ENCODE peak calls at places on chromosome 16, in nine cellular contexts. F is A549, X is transverse colon, Q is ovary, B is K562, W is GM12878, C is uterus, R is body of pancreas, G is stomach. Z is an unnamed sample.

GRCh38 chr16:27225536-27226360 is 22.4 kb downstream of the KDM8 start:
- DNase-seq in F (no peak), X (peak), Q (no peak), B (no peak), W (no peak), C (no peak), R (peak), G (peak), Z (no peak)

GRCh38 chr16:89733322-89733721 is 12.0 kb downstream of the ZNF276 start:
- DNase-seq in F (no peak), X (no peak), Q (no peak), B (no peak), W (no peak), C (no peak), R (no peak), G (no peak), Z (no peak)

GRCh38 chr16:23838485-23839142 is 2.8 kb downstream of the PRKCB start:
- DNase-seq in F (no peak), X (no peak), Q (no peak), B (no peak), W (no peak), C (no peak), R (no peak), G (no peak), Z (no peak)

GRCh38 chr16:28623172-28623711 is 13.4 kb upstream of the SULT1A1 start:
- DNase-seq in F (peak), X (peak), Q (peak), B (no peak), W (no peak), C (no peak), R (peak), G (peak), Z (no peak)

GRCh38 chr16:963913-964695 is 6.7 kb downstream of the LMF1 start:
- DNase-seq in F (no peak), X (peak), Q (no peak), B (no peak), W (no peak), C (no peak), R (no peak), G (no peak), Z (no peak)

GRCh38 chr16:14545346-14545884 is 84.6 kb downstream of the PARN start:
- DNase-seq in F (peak), X (no peak), Q (no peak), B (no peak), W (no peak), C (no peak), R (no peak), G (peak), Z (no peak)

GRCh38 chr16:84692451-84692850 is 7.3 kb upstream of the USP10 start:
- DNase-seq in F (no peak), X (no peak), Q (no peak), B (no peak), W (no peak), C (no peak), R (no peak), G (no peak), Z (no peak)

GRCh38 chr16:48158296-48158695 is 2.5 kb upstream of the ABCC12 start:
- DNase-seq in F (peak), X (no peak), Q (no peak), B (no peak), W (peak), C (no peak), R (no peak), G (no peak), Z (no peak)

GRCh38 chr16:5196204-5196603 is 98.6 kb upstream of the EEF2KMT start:
- DNase-seq in F (no peak), X (no peak), Q (no peak), B (no peak), W (no peak), C (no peak), R (no peak), G (no peak), Z (no peak)

GRCh38 chr16:86251682-86252081 is 258.6 kb upstream of the FOXF1 start:
- DNase-seq in F (no peak), X (no peak), Q (no peak), B (no peak), W (no peak), C (no peak), R (no peak), G (no peak), Z (no peak)

GRCh38 chr16:81669473-81670350 is 109.4 kb upstream of the PLCG2 start:
- DNase-seq in F (no peak), X (no peak), Q (no peak), B (no peak), W (no peak), C (no peak), R (no peak), G (no peak), Z (no peak)

GRCh38 chr16:3035972-3036725 is 595 bp downstream of the BICDL2 start:
- DNase-seq in F (no peak), X (peak), Q (no peak), B (no peak), W (no peak), C (no peak), R (peak), G (peak), Z (no peak)

GRCh38 chr16:29860218-29860617 is 2.8 kb downstream of the CDIPT start:
- DNase-seq in F (no peak), X (no peak), Q (no peak), B (no peak), W (no peak), C (no peak), R (no peak), G (peak), Z (no peak)

GRCh38 chr16:29862383-29862883 is 593 bp downstream of the CDIPT start:
- DNase-seq in F (peak), X (peak), Q (no peak), B (no peak), W (no peak), C (no peak), R (no peak), G (peak), Z (no peak)

GRCh38 chr16:29863669-29863984 is 601 bp upstream of the CDIPT start:
- DNase-seq in F (no peak), X (no peak), Q (no peak), B (no peak), W (no peak), C (no peak), R (no peak), G (no peak), Z (no peak)

GRCh38 chr16:29864205-29864604 is 1.2 kb upstream of the CDIPT start:
- DNase-seq in F (no peak), X (no peak), Q (no peak), B (no peak), W (no peak), C (no peak), R (no peak), G (no peak), Z (no peak)

DNA sequence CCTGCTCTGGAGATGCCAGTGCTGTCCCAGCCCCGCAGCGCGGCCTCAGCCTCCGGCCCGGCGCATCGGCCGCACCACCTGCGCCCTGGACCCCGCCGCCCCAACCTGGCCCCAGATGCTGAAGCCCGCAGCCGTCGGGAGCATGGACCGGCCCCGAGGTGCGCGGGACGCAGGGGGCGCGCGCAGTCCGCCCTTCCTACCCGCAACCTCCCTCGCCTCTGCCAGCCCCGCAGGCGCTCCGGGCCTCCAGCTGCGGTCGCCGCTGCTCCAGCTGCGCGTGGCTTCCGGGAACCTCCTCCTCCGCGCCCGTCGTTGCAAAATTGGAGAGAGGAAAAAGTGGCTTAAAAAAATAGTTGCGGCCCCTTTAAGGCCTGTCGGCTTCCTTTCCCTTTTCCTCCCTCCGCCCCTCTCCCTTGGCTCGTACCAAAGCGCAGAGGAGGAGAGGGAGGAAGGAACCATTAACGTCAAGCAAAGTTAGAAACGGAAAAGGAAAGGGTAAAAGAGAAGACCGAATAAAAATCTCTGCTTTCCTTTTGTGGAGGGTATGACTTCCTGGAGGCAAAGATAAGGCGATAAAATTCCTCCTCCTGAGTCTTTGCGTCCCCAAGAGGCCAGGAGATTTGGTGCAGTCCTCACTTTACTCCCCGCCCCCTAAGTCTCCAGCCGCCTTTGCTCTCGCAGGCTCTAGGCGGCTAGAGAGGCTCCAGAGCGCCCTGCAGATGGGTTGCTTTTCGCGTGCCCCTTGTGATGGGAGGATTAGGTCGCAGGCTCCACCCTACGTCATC is at the start of gene CDIPT:
- DNase-seq in F (peak), X (peak), Q (peak), B (peak), W (peak), C (peak), R (peak), G (peak), Z (peak)
- TF ChIP-seq POLR2A in F (peak), X (peak), Q (no peak), B (peak), W (peak), C (peak), R (peak), G (no peak), Z (no peak)

DNA sequence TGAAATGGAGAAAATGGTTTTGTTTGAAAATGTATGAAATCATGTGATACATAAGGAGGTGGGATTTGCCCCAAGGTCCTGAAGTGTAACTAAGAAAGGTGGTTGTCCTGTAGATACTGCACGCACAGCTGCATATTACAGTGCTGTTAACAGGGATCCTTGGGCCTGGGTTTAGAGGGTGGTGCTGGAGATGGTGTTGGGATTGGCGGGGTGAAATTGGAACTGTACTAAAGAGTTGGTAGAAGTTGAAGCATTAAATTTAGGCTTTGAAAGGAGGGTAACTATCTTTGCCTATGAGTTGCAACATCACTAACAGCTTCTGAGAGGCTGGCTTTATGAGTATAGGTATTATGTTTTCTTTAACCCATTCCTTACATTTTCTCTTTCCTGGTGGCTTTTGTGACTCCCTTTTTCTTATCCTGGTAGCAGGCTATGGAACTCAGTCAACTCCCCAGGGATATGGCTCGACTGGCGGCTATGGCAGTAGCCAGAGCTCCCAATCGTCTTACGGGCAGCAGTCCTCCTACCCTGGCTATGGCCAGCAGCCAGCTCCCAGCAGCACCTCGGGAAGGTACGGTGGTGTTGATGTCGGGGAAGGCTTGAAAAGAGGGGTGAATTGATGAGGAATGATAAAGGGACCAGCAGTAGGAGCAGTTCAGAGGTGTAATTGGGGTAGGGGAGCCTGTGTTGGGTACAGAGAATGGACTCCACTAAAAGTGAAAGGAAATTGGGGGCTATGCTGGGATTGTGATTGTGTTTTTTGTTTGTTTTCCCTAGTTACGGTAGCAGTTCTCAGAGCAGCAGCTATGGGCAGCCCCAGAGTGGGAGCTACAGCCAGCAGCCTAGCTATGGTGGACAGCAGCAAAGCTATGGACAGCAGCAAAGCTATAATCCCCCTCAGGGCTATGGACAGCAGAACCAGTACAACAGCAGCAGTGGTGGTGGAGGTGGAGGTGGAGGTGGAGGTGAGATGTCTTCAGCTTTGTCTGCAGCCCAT is 3.8 kb downstream of the FUS start:
- DNase-seq in F (no peak), X (no peak), Q (no peak), B (no peak), W (no peak), C (no peak), R (no peak), G (no peak), Z (no peak)
- H3K4me3 ChIP-seq in F (no peak), X (no peak), Q (no peak), B (peak), W (peak), C (no peak), R (no peak), G (no peak), Z (no peak)

GRCh38 chr16:70696368-70696767 is 10.5 kb upstream of the MTSS2 start:
- DNase-seq in F (no peak), X (no peak), Q (no peak), B (no peak), W (no peak), C (no peak), R (no peak), G (no peak), Z (no peak)

GRCh38 chr16:70696952-70697600 is 11.2 kb upstream of the MTSS2 start:
- DNase-seq in F (no peak), X (peak), Q (no peak), B (no peak), W (no peak), C (no peak), R (no peak), G (peak), Z (no peak)

GRCh38 chr16:70694088-70694487 is 8.2 kb upstream of the MTSS2 start:
- DNase-seq in F (peak), X (peak), Q (peak), B (no peak), W (no peak), C (no peak), R (no peak), G (no peak), Z (no peak)

GRCh38 chr16:70694517-70695218 is 8.8 kb upstream of the MTSS2 start:
- DNase-seq in F (no peak), X (no peak), Q (no peak), B (no peak), W (no peak), C (no peak), R (no peak), G (no peak), Z (no peak)

DNA sequence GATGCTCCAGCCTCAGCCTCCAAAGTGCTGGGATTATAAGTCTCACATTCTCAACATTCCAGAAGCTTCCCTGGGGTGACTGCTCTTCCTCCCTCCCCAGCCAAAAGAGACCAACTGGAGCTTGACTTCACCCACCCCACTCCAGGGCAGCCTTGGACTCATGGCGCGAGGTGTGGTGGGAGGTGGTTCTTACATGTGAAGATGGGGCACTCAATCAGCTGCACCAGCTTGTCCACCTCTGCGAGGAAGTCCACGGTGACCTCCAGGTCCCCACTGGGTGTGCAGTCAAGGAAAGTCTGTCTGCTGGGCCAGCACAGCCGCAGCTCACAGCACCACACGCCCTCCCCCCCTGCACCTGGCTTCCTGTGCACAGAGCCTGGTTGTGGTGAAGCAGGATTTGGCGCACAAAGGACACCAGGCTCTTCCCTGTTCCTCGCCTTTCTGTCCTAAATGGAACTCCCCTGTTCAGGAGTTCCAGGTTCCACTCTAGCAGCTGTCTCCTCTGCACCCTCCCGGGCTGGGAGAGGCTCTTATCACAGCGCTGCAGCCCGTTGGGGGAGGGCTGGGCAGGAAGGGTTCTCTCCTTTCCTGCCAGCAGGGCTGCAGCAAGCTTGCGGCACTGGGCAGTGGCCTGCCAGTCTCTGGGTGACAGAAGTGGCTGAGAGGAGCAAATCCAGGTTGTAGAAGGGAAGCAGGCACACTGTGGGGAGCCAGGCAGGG is 9.7 kb upstream of the MTSS2 start:
- DNase-seq in F (peak), X (peak), Q (no peak), B (peak), W (no peak), C (no peak), R (no peak), G (peak), Z (no peak)
- H3K27ac ChIP-seq in F (peak), X (peak), Q (no peak), B (peak), W (no peak), C (peak), R (no peak), G (peak), Z (peak)

GRCh38 chr16:68077866-68078725 is 7.1 kb upstream of the NFATC3 start:
- DNase-seq in F (no peak), X (no peak), Q (no peak), B (no peak), W (no peak), C (no peak), R (no peak), G (no peak), Z (no peak)

GRCh38 chr16:68074850-68075249 is 10.3 kb upstream of the NFATC3 start:
- DNase-seq in F (no peak), X (peak), Q (no peak), B (no peak), W (peak), C (no peak), R (no peak), G (peak), Z (peak)

GRCh38 chr16:68075980-68076379 is 9.2 kb upstream of the NFATC3 start:
- DNase-seq in F (no peak), X (no peak), Q (no peak), B (no peak), W (no peak), C (no peak), R (no peak), G (no peak), Z (no peak)

GRCh38 chr16:68078726-68079615 is 6.2 kb upstream of the NFATC3 start:
- DNase-seq in F (no peak), X (no peak), Q (no peak), B (no peak), W (no peak), C (no peak), R (no peak), G (no peak), Z (no peak)

DNA sequence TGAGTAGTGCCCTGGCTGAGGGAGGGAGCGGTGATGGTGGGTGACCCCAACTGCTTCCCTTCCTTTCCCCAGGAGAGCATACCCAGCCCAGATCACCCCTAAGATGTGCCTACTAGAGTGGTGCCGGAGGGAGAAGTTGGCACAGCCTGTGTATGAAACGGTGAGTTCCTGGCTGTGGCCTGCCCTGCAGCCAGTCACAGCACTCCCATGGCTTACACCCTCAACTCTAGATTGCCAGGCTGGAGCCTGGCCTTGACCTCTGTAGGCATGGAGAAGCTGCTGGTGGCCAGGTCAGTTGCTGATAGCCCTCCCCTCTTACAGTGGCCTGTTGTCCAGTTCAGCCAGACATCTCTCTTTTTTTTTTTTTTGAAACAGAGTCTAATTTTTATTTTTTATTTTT is 8.6 kb upstream of the NFATC3 start:
- DNase-seq in F (no peak), X (no peak), Q (no peak), B (no peak), W (no peak), C (no peak), R (no peak), G (no peak), Z (no peak)
- TF ChIP-seq POLR2A in F (no peak), X (no peak), Q (no peak), B (no peak), W (no peak), C (no peak), R (no peak), G (no peak), Z (no peak)

DNA sequence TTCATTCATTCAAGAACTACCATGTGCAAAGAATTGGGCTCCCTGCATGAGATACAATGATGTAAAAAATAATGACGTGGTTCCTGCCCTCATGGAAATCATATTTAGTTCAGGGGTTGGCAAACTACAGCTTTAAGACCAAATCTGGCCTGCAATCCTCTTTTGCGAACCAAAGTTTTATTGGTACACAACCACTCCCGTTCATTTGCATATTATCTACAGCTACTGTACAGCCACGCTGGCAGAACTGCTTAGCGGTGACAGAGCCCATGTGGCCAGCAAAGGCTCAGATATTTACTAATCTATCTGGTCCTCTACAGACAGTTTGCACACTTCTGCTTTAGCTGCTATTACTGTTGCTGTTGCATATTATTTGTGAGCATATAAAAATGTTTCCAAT is 167.7 kb downstream of the XYLT1 start:
- DNase-seq in F (no peak), X (peak), Q (no peak), B (no peak), W (no peak), C (no peak), R (no peak), G (peak), Z (no peak)
- H3K4me3 ChIP-seq in F (no peak), X (no peak), Q (no peak), B (no peak), W (no peak), C (no peak), R (no peak), G (no peak), Z (no peak)

DNA sequence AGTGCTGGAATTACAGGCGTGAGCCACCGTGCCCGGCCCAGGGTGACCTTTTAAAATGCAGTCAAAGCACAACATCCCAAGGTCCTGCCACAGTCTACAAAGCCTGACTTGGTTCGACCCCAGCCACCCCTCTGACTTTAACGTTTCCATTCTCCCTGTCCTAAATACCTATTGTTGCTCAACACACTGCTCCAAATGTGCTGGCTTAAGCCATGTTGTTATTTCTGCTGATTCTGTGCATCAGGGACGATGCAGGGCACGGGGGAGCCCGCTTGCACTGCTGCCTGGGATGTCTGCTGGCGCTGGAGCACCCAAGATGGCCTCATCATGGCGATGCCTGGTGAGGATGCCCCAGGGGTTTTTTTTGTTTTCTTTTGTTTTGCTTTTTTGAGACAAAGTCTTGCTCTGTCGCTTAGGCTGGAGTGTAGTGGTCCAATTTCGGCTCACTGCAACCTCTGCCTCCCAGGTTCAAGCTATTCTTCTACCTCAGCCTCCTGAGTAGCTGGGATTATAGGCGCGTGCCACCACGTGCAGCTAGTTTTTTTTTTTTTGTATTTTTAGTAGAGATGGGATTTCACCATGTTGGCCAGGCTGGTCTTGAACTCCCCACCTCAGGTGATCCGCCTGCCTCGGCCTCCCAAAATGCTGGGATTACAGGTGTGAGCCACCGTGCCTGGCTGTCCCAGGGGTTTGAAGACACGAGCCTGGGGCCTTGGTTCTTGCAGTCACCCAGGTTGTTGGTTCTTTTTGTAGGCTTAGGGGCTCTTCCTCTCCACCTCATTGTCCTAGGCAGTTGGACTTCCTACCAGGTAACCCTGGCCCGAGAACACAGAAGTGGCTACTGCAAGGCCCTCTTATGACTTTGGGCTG is 22.9 kb downstream of the TMC7 start:
- DNase-seq in F (no peak), X (no peak), Q (no peak), B (no peak), W (no peak), C (no peak), R (no peak), G (no peak), Z (no peak)
- H3K27ac ChIP-seq in F (no peak), X (peak), Q (no peak), B (no peak), W (no peak), C (no peak), R (no peak), G (no peak), Z (no peak)